ENCODE peak calls at places on chromosomes 12 and 14, in eight cellular contexts. A is GM10248, R is M059J, G is hippocampal formation, Z is NCI-H510A treated with DMSO at 0.1 percent for 48 hours, S is Caki2, D is fibroblast of pulmonary artery, B is astrocyte of the cerebellum. F is an unnamed sample.

GRCh38 chr12:112381421-112381897 is 772 bp downstream of the HECTD4 start:
- DNase-seq in A (peak; percentile 70), R (peak; percentile 57), G (no peak), Z (no peak), S (no peak), D (no peak), B (no peak), F (no peak)

GRCh38 chr14:100022772-100023451 is 42.3 kb upstream of the EVL start:
- DNase-seq in A (no peak), R (peak; percentile 76), G (no peak), Z (no peak), S (peak; percentile 5), D (no peak), B (no peak), F (no peak)

GRCh38 chr12:119679490-119679889 is 11.6 kb downstream of the PRKAB1 start:
- DNase-seq in A (no peak), R (no peak), G (no peak), Z (peak; percentile 88), S (no peak), D (no peak), B (no peak), F (no peak)

GRCh38 chr12:39426636-39427245 is 16.2 kb downstream of the KIF21A start:
- DNase-seq in A (no peak), R (peak; percentile 29), G (no peak), Z (no peak), S (no peak), D (no peak), B (no peak), F (peak; percentile 96)

GRCh38 chr12:93616584-93617101 is 44.2 kb downstream of the SOCS2 start:
- DNase-seq in A (no peak), R (peak; percentile 96), G (no peak), Z (no peak), S (peak; percentile 70), D (no peak), B (peak; percentile 70), F (peak; percentile 92)

GRCh38 chr12:16225692-16226091 is 51.8 kb downstream of the SLC15A5 start:
- DNase-seq in A (no peak), R (no peak), G (no peak), Z (no peak), S (no peak), D (no peak), B (no peak), F (no peak)

GRCh38 chr12:130495156-130495555 is 157.5 kb downstream of the PIWIL1 start:
- DNase-seq in A (no peak), R (no peak), G (no peak), Z (no peak), S (no peak), D (no peak), B (no peak), F (no peak)

GRCh38 chr12:49261726-49262125 is 3.2 kb upstream of the TUBA1C start:
- DNase-seq in A (no peak), R (no peak), G (no peak), Z (no peak), S (no peak), D (no peak), B (no peak), F (no peak)

GRCh38 chr12:109967383-109968031 is 28.7 kb downstream of the GIT2 start:
- DNase-seq in A (no peak), R (no peak), G (no peak), Z (no peak), S (no peak), D (no peak), B (no peak), F (no peak)

GRCh38 chr12:62933220-62933870 is 1.6 kb downstream of the PPM1H start:
- DNase-seq in A (no peak), R (peak; percentile 37), G (peak; percentile 78), Z (peak; percentile 89), S (peak; percentile 71), D (no peak), B (no peak), F (no peak)